ENCODE peak calls at places on chromosomes 13 and 19, in six cellular contexts. B is fibroblast of villous mesenchyme; U is cardiac muscle cell; H is BE2C; D is choroid plexus epithelial cell; C is CD8-positive, alpha-beta T cell. K is an unnamed sample.

GRCh38 chr13:80342541-80343371 is 1.8 kb upstream of the SPRY2 start:
- DNase-seq in B (peak; percentile 78), U (peak; percentile 87), H (peak; percentile 87), D (peak; percentile 79), C (peak; percentile 44), K (peak; percentile 63)

GRCh38 chr19:44611812-44612295 is 1.5 kb upstream of the IGSF23 start:
- DNase-seq in B (peak; percentile 32), U (no peak), H (no peak), D (no peak), C (no peak), K (no peak)

GRCh38 chr13:80093888-80094287 is 247.0 kb downstream of the SPRY2 start:
- DNase-seq in B (no peak), U (no peak), H (no peak), D (no peak), C (no peak), K (no peak)

GRCh38 chr19:42132851-42133528 is 744 bp upstream of the POU2F2 start:
- DNase-seq in B (no peak), U (peak; percentile 70), H (peak; percentile 69), D (peak; percentile 39), C (peak; percentile 82), K (peak; percentile 78)

GRCh38 chr19:17751912-17752273 is 616 bp downstream of the FCHO1 start:
- DNase-seq in B (no peak), U (no peak), H (no peak), D (no peak), C (no peak), K (no peak)

GRCh38 chr19:41939861-41940442 is 11.7 kb upstream of the ERFL start:
- DNase-seq in B (peak; percentile 18), U (peak; percentile 14), H (no peak), D (no peak), C (no peak), K (no peak)

GRCh38 chr13:111512707-111513106 is 192.3 kb downstream of the TEX29 start:
- DNase-seq in B (no peak), U (no peak), H (no peak), D (no peak), C (no peak), K (no peak)

GRCh38 chr19:10189631-10190425 is 4.9 kb downstream of the DNMT1 start:
- DNase-seq in B (peak; percentile 33), U (no peak), H (no peak), D (no peak), C (no peak), K (no peak)

GRCh38 chr19:45882652-45883585 is 3.0 kb downstream of the IRF2BP1 start:
- DNase-seq in B (peak; percentile 85), U (peak; percentile 89), H (peak; percentile 75), D (peak; percentile 93), C (peak; percentile 66), K (peak; percentile 74)

GRCh38 chr13:22717036-22717435 is 463.7 kb upstream of the SGCG start:
- DNase-seq in B (no peak), U (no peak), H (no peak), D (no peak), C (no peak), K (no peak)

GRCh38 chr19:47512948-47513319 is 1.9 kb downstream of the NAPA start:
- DNase-seq in B (no peak), U (no peak), H (no peak), D (no peak), C (no peak), K (no peak)
- H3K4me3 ChIP-seq in B (peak overlapping the region; percentile 94), U (no peak overlapping the region), H (no peak overlapping the region), D (peak overlapping the region; percentile 40), C (peak overlapping the region; percentile 0), K (no peak overlapping the region)

GRCh38 chr19:7558667-7559066 is 23.1 kb downstream of the PNPLA6 start:
- DNase-seq in B (no peak), U (no peak), H (no peak), D (no peak), C (no peak), K (no peak)

GRCh38 chr19:7552781-7553180 is 17.3 kb downstream of the PNPLA6 start:
- DNase-seq in B (no peak), U (no peak), H (no peak), D (no peak), C (no peak), K (no peak)

GRCh38 chr19:7554565-7554964 is 19.0 kb downstream of the PNPLA6 start:
- DNase-seq in B (no peak), U (no peak), H (no peak), D (no peak), C (no peak), K (no peak)

GRCh38 chr19:7556696-7557315 is 21.3 kb downstream of the PNPLA6 start:
- DNase-seq in B (no peak), U (no peak), H (no peak), D (no peak), C (no peak), K (no peak)

DNA sequence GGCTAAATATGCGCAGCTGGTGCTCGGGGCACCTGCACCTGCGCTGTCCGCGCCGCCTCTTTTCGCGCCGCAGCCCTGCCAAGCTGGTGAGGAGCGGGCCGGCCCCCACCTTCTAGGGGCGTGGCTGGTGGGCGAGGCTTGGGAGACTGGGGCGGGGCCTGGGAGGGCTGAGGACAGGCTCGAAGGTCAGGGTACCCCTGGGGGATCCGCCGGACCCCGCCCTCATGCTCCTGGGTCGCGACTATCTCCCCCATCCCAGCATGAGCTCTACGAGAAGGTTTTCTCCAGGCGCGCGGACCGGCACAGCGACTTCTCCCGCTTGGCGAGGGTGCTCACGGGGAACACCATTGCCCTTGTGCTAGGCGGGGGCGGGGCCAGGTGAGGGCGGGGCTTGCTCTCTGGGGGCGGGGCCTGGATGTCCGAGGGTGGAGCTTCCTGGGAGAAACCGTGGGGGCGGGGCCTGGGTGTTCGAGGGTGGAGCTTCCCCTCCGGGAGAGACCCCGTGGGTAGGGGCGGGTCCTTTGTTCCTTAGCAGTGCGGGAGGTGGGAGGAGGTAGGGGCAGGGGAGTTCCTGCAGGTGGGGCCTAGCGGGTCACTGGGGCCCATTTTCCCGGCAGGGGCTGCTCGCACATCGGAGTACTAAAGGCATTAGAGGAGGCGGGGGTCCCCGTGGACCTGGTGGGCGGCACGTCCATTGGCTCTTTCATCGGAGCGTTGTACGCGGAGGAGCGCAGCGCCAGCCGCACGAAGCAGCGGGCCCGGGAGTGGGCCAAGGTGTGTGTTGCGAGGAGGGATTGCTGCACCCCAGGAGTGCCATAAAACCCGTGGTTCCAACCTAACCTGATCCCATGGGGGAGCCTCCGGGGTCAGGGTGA is 19.7 kb downstream of the PNPLA6 start:
- DNase-seq in B (no peak), U (peak; percentile 21), H (peak; percentile 58), D (no peak), C (no peak), K (peak; percentile 55)
- H3K4me3 ChIP-seq in B (no peak overlapping the region), U (no peak overlapping the region), H (no peak overlapping the region), D (no peak overlapping the region), C (no peak overlapping the region), K (no peak overlapping the region)

GRCh38 chr19:35495107-35496064 is 5.1 kb upstream of the KRTDAP start:
- DNase-seq in B (peak; percentile 63), U (peak; percentile 84), H (peak; percentile 77), D (peak; percentile 73), C (peak; percentile 52), K (peak; percentile 77)
- H3K4me3 ChIP-seq in B (no peak overlapping the region), U (no peak overlapping the region), H (peak overlapping the region; percentile 32), D (no peak overlapping the region), C (no peak overlapping the region), K (no peak overlapping the region)

GRCh38 chr13:45046445-45046844 is 57.1 kb downstream of the GPALPP1 start:
- DNase-seq in B (no peak), U (no peak), H (no peak), D (no peak), C (no peak), K (no peak)
- H3K4me3 ChIP-seq in B (peak overlapping the region; percentile 66), U (peak overlapping the region; percentile 47), H (peak overlapping the region; percentile 68), D (peak overlapping the region; percentile 62), C (no peak overlapping the region), K (no peak overlapping the region)

GRCh38 chr13:39675904-39676303 is 20.4 kb downstream of the COG6 start:
- DNase-seq in B (no peak), U (no peak), H (no peak), D (peak; percentile 17), C (no peak), K (no peak)
- H3K4me3 ChIP-seq in B (no peak overlapping the region), U (no peak overlapping the region), H (no peak overlapping the region), D (no peak overlapping the region), C (no peak overlapping the region), K (no peak overlapping the region)

K was measured in HAP-1.